ENCODE peak calls at places on chromosomes 12 and 14, in nine cellular contexts. H is hepatocyte, F is GM23248, X is SK-N-SH, G is GM23338, L is neural progenitor cell, Z is PC-3, S is MM.1S, U is HCT116. T is an unnamed sample. For H3K36me3 and H3K4me1, the result is how much of the 10 kb centered on the place peaks cover.

GRCh38 chr14:52402812-52403526 is 88.9 kb downstream of the PTGER2 start:
- DNase-seq in G (no peak), U (no peak), Z (peak), S (no peak), X (no peak), H (no peak), L (no peak), F (peak), T (no peak)

GRCh38 chr14:105901226-105901625 is 374.8 kb downstream of the TMEM121 start:
- DNase-seq in U (no peak), Z (no peak), F (no peak), X (no peak), S (no peak), L (no peak), G (no peak), H (no peak), T (no peak)

GRCh38 chr14:89284368-89285058 is 132.5 kb downstream of the FOXN3 start:
- DNase-seq in F (peak), Z (no peak), U (no peak), H (no peak), X (no peak), L (no peak), G (no peak), S (no peak), T (no peak)

GRCh38 chr14:52790011-52790755 is 1.2 kb downstream of the GNPNAT1 start:
- DNase-seq in X (no peak), H (no peak), F (peak), U (no peak), L (peak), S (no peak), Z (peak), G (peak), T (peak)

GRCh38 chr12:24307716-24308335 is 358.4 kb upstream of the SOX5 start:
- DNase-seq in L (no peak), S (no peak), U (no peak), Z (no peak), F (no peak), H (no peak), G (no peak), X (no peak), T (no peak)

GRCh38 chr12:5269846-5270245 is 162.1 kb upstream of the NTF3 start:
- DNase-seq in G (no peak), X (no peak), U (no peak), S (no peak), H (no peak), Z (no peak), F (no peak), L (no peak), T (no peak)

GRCh38 chr12:83042441-83043215 is 355.9 kb downstream of the TMTC2 start:
- DNase-seq in L (peak), G (peak), U (no peak), X (no peak), H (no peak), F (peak), S (no peak), Z (no peak), T (no peak)

GRCh38 chr12:115257791-115258190 is 573.8 kb upstream of the TBX3 start:
- DNase-seq in X (no peak), G (no peak), U (no peak), H (no peak), F (peak), Z (peak), S (no peak), L (no peak), T (no peak)

GRCh38 chr12:48165089-48166031 is 8.0 kb upstream of the ASB8 start:
- DNase-seq in S (peak), G (peak), L (peak), X (peak), U (peak), H (peak), Z (peak), F (peak), T (peak)

GRCh38 chr12:32151081-32151480 is 44.4 kb downstream of the BICD1 start:
- DNase-seq in Z (no peak), U (no peak), F (peak), S (no peak), H (no peak), G (no peak), X (no peak), L (no peak), T (no peak)

GRCh38 chr12:4052691-4053090 is 179.5 kb upstream of the PARP11 start:
- DNase-seq in X (no peak), Z (no peak), G (no peak), L (no peak), S (no peak), H (no peak), U (no peak), F (no peak), T (no peak)

GRCh38 chr14:103522649-103523582 is at the start of gene CKB:
- DNase-seq in U (no peak), F (peak), S (no peak), H (peak), X (peak), L (peak), Z (peak), G (peak), T (no peak)

GRCh38 chr12:104598342-104599271 is 141.9 kb downstream of the CHST11 start:
- DNase-seq in U (no peak), G (no peak), F (no peak), Z (no peak), X (no peak), L (no peak), H (no peak), S (no peak), T (no peak)

DNA sequence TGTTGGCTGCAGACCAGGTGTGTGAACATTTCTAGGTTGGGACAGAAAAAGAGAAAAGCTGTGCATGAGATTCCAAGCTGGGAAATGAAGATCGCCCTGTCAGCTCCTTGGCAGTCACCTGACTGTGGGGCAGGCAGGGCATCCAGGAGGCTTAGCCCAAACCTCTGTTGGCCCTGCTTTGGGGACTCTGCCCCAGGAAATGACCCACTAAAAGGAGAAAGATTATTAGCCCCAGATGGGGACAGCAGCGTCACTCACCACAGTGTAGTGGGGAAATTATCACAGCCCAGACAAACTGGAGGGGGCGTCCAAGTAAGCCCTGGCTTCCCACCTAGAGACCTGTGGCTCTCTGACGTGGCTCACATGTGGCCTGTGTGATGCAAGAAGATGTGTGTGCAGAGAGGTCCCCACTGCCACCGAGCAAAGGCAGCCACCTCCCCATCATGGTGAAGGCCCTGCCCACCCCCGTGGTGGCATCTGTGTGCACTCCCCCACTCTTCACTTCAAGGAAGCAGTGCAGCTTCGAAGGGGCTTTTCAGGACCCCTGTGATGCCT is 39.1 kb downstream of the DIO3 start:
- DNase-seq in H (no peak), S (no peak), U (no peak), X (peak), F (no peak), Z (no peak), G (no peak), L (no peak), T (no peak)
- TF ChIP-seq EZH2phosphoT487 in H (no peak), S (no peak), U (no peak), X (no peak), F (no peak), Z (no peak), G (no peak), L (no peak), T (no peak)

GRCh38 chr12:106378788-106379187 is 21.2 kb downstream of the POLR3B start:
- DNase-seq in X (no peak), U (no peak), Z (no peak), G (no peak), L (no peak), H (no peak), S (no peak), F (no peak), T (no peak)
- H3K36me3 ChIP-seq in X (under half), U (under half), Z (half or more), G (under half), L (under half), H (under half), S (under half), F (half or more), T (half or more)

GRCh38 chr14:33700052-33700451 is 250.8 kb downstream of the EGLN3 start:
- DNase-seq in F (no peak), H (no peak), S (no peak), U (no peak), L (no peak), X (no peak), G (no peak), Z (no peak), T (no peak)
- H3K4me1 ChIP-seq in F (under half), H (under half), S (under half), U (under half), L (under half), X (under half), G (under half), Z (under half), T (under half)

GRCh38 chr14:54529811-54530210 is 20.1 kb downstream of the CGRRF1 start:
- DNase-seq in G (no peak), H (no peak), S (no peak), X (no peak), Z (peak), L (no peak), U (no peak), F (peak), T (no peak)
- TF ChIP-seq EZH2phosphoT487 in G (no peak), H (no peak), S (no peak), X (no peak), Z (no peak), L (no peak), U (no peak), F (no peak), T (no peak)

GRCh38 chr12:65878540-65878939 is 54.3 kb downstream of the HMGA2 start:
- DNase-seq in F (peak), S (no peak), H (peak), L (peak), G (peak), X (no peak), U (no peak), Z (peak), T (no peak)

GRCh38 chr12:65875635-65876034 is 51.4 kb downstream of the HMGA2 start:
- DNase-seq in H (no peak), G (no peak), S (peak), U (no peak), Z (no peak), X (no peak), F (peak), L (no peak), T (no peak)

GRCh38 chr12:65879878-65880277 is 55.6 kb downstream of the HMGA2 start:
- DNase-seq in U (no peak), G (no peak), X (no peak), S (no peak), Z (peak), H (no peak), F (peak), L (no peak), T (no peak)

GRCh38 chr12:65877836-65878235 is 53.6 kb downstream of the HMGA2 start:
- DNase-seq in L (no peak), U (no peak), F (no peak), S (no peak), X (no peak), H (no peak), G (no peak), Z (no peak), T (no peak)

GRCh38 chr12:65876898-65877721 is 52.8 kb downstream of the HMGA2 start:
- DNase-seq in F (no peak), H (no peak), G (peak), U (no peak), S (no peak), L (peak), X (no peak), Z (peak), T (no peak)
- H3K36me3 ChIP-seq in F (under half), H (under half), G (under half), U (under half), S (under half), L (under half), X (under half), Z (half or more), T (under half)

GRCh38 chr12:50530532-50530931 is 25.7 kb downstream of the DIP2B start:
- DNase-seq in X (no peak), U (no peak), Z (no peak), F (no peak), G (no peak), S (no peak), L (no peak), H (no peak), T (no peak)
- H3K4me1 ChIP-seq in X (under half), U (half or more), Z (half or more), F (under half), G (under half), S (under half), L (under half), H (under half), T (under half)

GRCh38 chr12:89451876-89452275 is 72.7 kb downstream of the GALNT4 start:
- DNase-seq in F (peak), U (no peak), H (peak), S (no peak), L (peak), Z (no peak), G (peak), X (no peak), T (no peak)
- TF ChIP-seq EZH2phosphoT487 in F (no peak), U (no peak), H (no peak), S (no peak), L (no peak), Z (no peak), G (no peak), X (no peak), T (no peak)

GRCh38 chr12:132717531-132718387 is 7.1 kb downstream of the PGAM5 start:
- DNase-seq in H (no peak), G (peak), Z (no peak), S (no peak), L (no peak), X (no peak), U (no peak), F (peak), T (no peak)
- H3K36me3 ChIP-seq in H (under half), G (under half), Z (under half), S (under half), L (under half), X (under half), U (under half), F (under half), T (half or more)